ENCODE peak calls at places on chromosomes 5 and 9, in ten cellular contexts. One of them, this sample, is unnamed.

GRCh38 chr9:18253950-18254349 is 220.0 kb upstream of the ADAMTSL1 start:
- DNase-seq in spleen: no peak
- DNase-seq in GM23338: no peak
- DNase-seq in K562: no peak
- DNase-seq in bronchial epithelial cell: no peak
- DNase-seq in HFF-Myc: no peak
- DNase-seq in glutamatergic neuron: no peak
- DNase-seq in omental fat pad: no peak
- DNase-seq in fibroblast of lung: peak
- DNase-seq in pancreas: no peak
- DNase-seq in this sample: no peak

GRCh38 chr5:132797651-132798050 is 15.5 kb upstream of the SOWAHA start:
- DNase-seq in GM23338: no peak
- DNase-seq in HFF-Myc: no peak
- DNase-seq in pancreas: no peak
- DNase-seq in spleen: no peak
- DNase-seq in fibroblast of lung: no peak
- DNase-seq in K562: no peak
- DNase-seq in bronchial epithelial cell: no peak
- DNase-seq in omental fat pad: no peak
- DNase-seq in glutamatergic neuron: no peak
- DNase-seq in this sample: no peak

GRCh38 chr5:138694146-138694545 is 59.1 kb upstream of the CTNNA1 start:
- DNase-seq in pancreas: no peak
- DNase-seq in GM23338: no peak
- DNase-seq in K562: no peak
- DNase-seq in glutamatergic neuron: no peak
- DNase-seq in fibroblast of lung: no peak
- DNase-seq in omental fat pad: no peak
- DNase-seq in spleen: no peak
- DNase-seq in HFF-Myc: no peak
- DNase-seq in bronchial epithelial cell: peak
- DNase-seq in this sample: no peak

GRCh38 chr5:66113160-66113559 is 30.9 kb upstream of the SREK1 start:
- DNase-seq in pancreas: no peak
- DNase-seq in K562: no peak
- DNase-seq in fibroblast of lung: peak
- DNase-seq in GM23338: no peak
- DNase-seq in omental fat pad: no peak
- DNase-seq in spleen: no peak
- DNase-seq in glutamatergic neuron: no peak
- DNase-seq in HFF-Myc: peak
- DNase-seq in bronchial epithelial cell: peak
- DNase-seq in this sample: no peak

GRCh38 chr9:134725605-134725940 is 84.0 kb downstream of the COL5A1 start:
- DNase-seq in omental fat pad: no peak
- DNase-seq in spleen: no peak
- DNase-seq in K562: no peak
- DNase-seq in pancreas: no peak
- DNase-seq in bronchial epithelial cell: no peak
- DNase-seq in fibroblast of lung: peak
- DNase-seq in glutamatergic neuron: no peak
- DNase-seq in HFF-Myc: peak
- DNase-seq in GM23338: no peak
- DNase-seq in this sample: no peak

GRCh38 chr5:395156-395920 is 47.6 kb upstream of the EXOC3 start:
- DNase-seq in omental fat pad: no peak
- DNase-seq in K562: no peak
- DNase-seq in bronchial epithelial cell: no peak
- DNase-seq in GM23338: no peak
- DNase-seq in spleen: peak
- DNase-seq in glutamatergic neuron: no peak
- DNase-seq in pancreas: peak
- DNase-seq in fibroblast of lung: peak
- DNase-seq in HFF-Myc: peak
- DNase-seq in this sample: no peak

GRCh38 chr9:111759762-111760639 is 34.7 kb downstream of the SHOC1 start:
- DNase-seq in pancreas: peak
- DNase-seq in spleen: no peak
- DNase-seq in omental fat pad: no peak
- DNase-seq in bronchial epithelial cell: peak
- DNase-seq in GM23338: peak
- DNase-seq in glutamatergic neuron: no peak
- DNase-seq in K562: peak
- DNase-seq in HFF-Myc: peak
- DNase-seq in fibroblast of lung: peak
- DNase-seq in this sample: peak

GRCh38 chr5:136034976-136035375 is 6.2 kb downstream of the TGFBI start:
- DNase-seq in K562: no peak
- DNase-seq in omental fat pad: no peak
- DNase-seq in pancreas: no peak
- DNase-seq in glutamatergic neuron: no peak
- DNase-seq in spleen: peak
- DNase-seq in GM23338: no peak
- DNase-seq in HFF-Myc: no peak
- DNase-seq in bronchial epithelial cell: no peak
- DNase-seq in fibroblast of lung: no peak
- DNase-seq in this sample: no peak

GRCh38 chr5:42993516-42994284 is 46.4 kb downstream of the ANXA2R start:
- DNase-seq in K562: no peak
- DNase-seq in pancreas: no peak
- DNase-seq in spleen: peak
- DNase-seq in fibroblast of lung: peak
- DNase-seq in bronchial epithelial cell: peak
- DNase-seq in omental fat pad: no peak
- DNase-seq in HFF-Myc: no peak
- DNase-seq in glutamatergic neuron: no peak
- DNase-seq in GM23338: no peak
- DNase-seq in this sample: no peak

GRCh38 chr5:124745367-124746251 is 830 bp downstream of the ZNF608 start:
- DNase-seq in glutamatergic neuron: no peak
- DNase-seq in HFF-Myc: no peak
- DNase-seq in pancreas: no peak
- DNase-seq in spleen: no peak
- DNase-seq in fibroblast of lung: peak
- DNase-seq in bronchial epithelial cell: peak
- DNase-seq in GM23338: no peak
- DNase-seq in K562: no peak
- DNase-seq in omental fat pad: no peak
- DNase-seq in this sample: no peak

GRCh38 chr5:124747770-124748686 is 1.6 kb upstream of the ZNF608 start:
- DNase-seq in omental fat pad: no peak
- DNase-seq in HFF-Myc: no peak
- DNase-seq in glutamatergic neuron: no peak
- DNase-seq in GM23338: no peak
- DNase-seq in pancreas: no peak
- DNase-seq in fibroblast of lung: no peak
- DNase-seq in K562: no peak
- DNase-seq in bronchial epithelial cell: peak
- DNase-seq in spleen: no peak
- DNase-seq in this sample: no peak

GRCh38 chr5:124744170-124744911 is 2.1 kb downstream of the ZNF608 start:
- DNase-seq in spleen: peak
- DNase-seq in fibroblast of lung: peak
- DNase-seq in bronchial epithelial cell: peak
- DNase-seq in omental fat pad: no peak
- DNase-seq in HFF-Myc: no peak
- DNase-seq in pancreas: peak
- DNase-seq in GM23338: no peak
- DNase-seq in glutamatergic neuron: no peak
- DNase-seq in K562: no peak
- DNase-seq in this sample: peak

GRCh38 chr5:124746916-124747769 is 704 bp upstream of the ZNF608 start:
- DNase-seq in bronchial epithelial cell: peak
- DNase-seq in K562: no peak
- DNase-seq in spleen: peak
- DNase-seq in glutamatergic neuron: peak
- DNase-seq in pancreas: peak
- DNase-seq in omental fat pad: peak
- DNase-seq in GM23338: peak
- DNase-seq in HFF-Myc: peak
- DNase-seq in fibroblast of lung: peak
- DNase-seq in this sample: peak

DNA sequence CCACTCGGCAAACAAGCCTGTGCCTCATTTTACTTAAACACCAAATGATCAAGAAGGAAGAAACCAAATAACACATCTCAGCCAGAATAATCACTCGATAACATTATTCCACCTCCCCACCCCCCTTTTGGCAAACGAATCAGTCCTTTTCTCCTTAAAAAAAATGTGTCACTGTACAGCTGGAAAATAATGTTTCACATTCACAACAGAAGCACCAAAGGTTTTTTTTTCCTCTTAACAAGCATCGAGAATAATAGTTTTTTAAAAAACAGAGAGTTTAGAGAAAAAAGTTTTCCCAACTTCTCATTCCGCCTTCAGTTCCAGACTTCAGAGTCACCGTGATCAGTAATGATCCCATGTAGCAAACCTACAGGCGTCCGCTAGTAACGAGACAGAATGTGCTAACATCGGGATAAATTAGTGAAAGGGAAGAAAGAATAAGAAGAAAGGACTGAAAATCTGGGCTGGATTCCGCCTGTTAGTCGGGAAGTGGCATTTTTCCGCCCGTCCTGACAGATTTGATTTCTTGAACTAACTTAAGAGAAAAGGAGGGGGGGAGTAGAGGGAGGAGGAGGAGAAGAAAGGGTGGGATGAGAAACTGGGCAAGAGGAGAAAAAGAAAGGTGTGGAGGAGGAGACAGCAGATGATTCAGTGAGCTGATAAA is at the start of gene ZNF608:
- DNase-seq in omental fat pad: no peak
- DNase-seq in bronchial epithelial cell: peak
- DNase-seq in glutamatergic neuron: no peak
- DNase-seq in K562: no peak
- DNase-seq in HFF-Myc: no peak
- DNase-seq in spleen: no peak
- DNase-seq in GM23338: peak
- DNase-seq in fibroblast of lung: peak
- DNase-seq in pancreas: peak
- DNase-seq in this sample: peak
- TF ChIP-seq CTCF in omental fat pad: no peak
- TF ChIP-seq CTCF in bronchial epithelial cell: no peak
- TF ChIP-seq CTCF in glutamatergic neuron: no peak
- TF ChIP-seq CTCF in K562: no peak
- TF ChIP-seq CTCF in HFF-Myc: no peak
- TF ChIP-seq CTCF in spleen: no peak
- TF ChIP-seq CTCF in GM23338: no peak
- TF ChIP-seq CTCF in fibroblast of lung: no peak
- TF ChIP-seq CTCF in pancreas: no peak
- TF ChIP-seq CTCF in this sample: no peak

DNA sequence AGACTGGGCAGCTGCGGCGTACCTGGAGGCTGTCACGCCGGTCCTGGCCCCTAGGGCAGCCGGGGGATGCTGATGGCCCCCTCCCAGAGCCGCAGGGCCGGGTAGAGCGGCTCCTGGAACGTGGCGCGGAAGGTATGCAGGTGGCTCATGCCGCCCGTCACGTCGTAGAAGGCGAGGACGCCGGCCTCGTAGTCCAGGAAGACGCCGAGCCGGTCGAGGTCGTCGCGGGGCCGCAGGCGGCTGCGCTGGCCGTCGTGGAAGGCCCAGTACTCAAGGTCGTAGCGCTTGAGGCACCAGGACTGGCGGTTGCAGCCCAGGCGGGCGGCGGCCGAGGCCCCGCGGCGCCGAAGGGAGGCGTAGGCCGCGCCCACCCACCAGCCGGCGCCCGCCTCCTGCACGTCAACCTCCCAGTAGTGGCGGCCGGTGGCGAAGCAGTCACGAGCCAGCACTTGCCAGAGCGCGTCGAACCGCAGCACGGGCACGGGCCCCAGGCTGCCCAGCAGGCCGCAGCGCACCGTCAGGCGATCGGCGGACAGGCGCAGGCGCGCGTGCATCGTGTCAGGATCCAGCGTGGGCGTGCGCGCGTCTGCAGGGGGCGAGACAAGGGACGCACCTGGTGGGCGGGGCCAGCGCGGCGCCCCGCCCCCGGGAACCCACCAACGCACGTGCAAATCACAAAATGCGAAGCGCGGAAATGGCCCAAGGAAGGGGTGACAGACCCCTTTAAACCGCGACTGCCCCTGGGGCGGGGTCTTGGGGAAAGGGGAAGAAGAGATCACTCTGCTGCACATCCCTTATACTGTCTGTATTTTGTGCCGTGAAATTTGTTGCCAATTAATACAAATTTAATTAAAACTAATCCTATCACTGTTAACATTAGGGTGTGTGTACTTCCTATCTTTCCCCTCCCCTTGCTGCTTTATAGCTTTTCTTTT is 31.2 kb downstream of the NANS start:
- DNase-seq in fibroblast of lung: peak
- DNase-seq in omental fat pad: no peak
- DNase-seq in HFF-Myc: no peak
- DNase-seq in bronchial epithelial cell: peak
- DNase-seq in spleen: peak
- DNase-seq in pancreas: no peak
- DNase-seq in GM23338: peak
- DNase-seq in K562: no peak
- DNase-seq in glutamatergic neuron: peak
- DNase-seq in this sample: peak
- TF ChIP-seq CTCF in fibroblast of lung: no peak
- TF ChIP-seq CTCF in omental fat pad: no peak
- TF ChIP-seq CTCF in HFF-Myc: no peak
- TF ChIP-seq CTCF in bronchial epithelial cell: peak
- TF ChIP-seq CTCF in spleen: peak
- TF ChIP-seq CTCF in pancreas: no peak
- TF ChIP-seq CTCF in GM23338: no peak
- TF ChIP-seq CTCF in K562: no peak
- TF ChIP-seq CTCF in glutamatergic neuron: peak
- TF ChIP-seq CTCF in this sample: peak

GRCh38 chr5:68478306-68479091 is 262.9 kb downstream of the PIK3R1 start:
- DNase-seq in HFF-Myc: no peak
- DNase-seq in GM23338: no peak
- DNase-seq in K562: no peak
- DNase-seq in omental fat pad: no peak
- DNase-seq in fibroblast of lung: peak
- DNase-seq in glutamatergic neuron: no peak
- DNase-seq in bronchial epithelial cell: no peak
- DNase-seq in pancreas: no peak
- DNase-seq in spleen: no peak
- DNase-seq in this sample: no peak
- TF ChIP-seq CTCF in HFF-Myc: no peak
- TF ChIP-seq CTCF in GM23338: no peak
- TF ChIP-seq CTCF in K562: no peak
- TF ChIP-seq CTCF in omental fat pad: no peak
- TF ChIP-seq CTCF in fibroblast of lung: no peak
- TF ChIP-seq CTCF in glutamatergic neuron: no peak
- TF ChIP-seq CTCF in bronchial epithelial cell: no peak
- TF ChIP-seq CTCF in pancreas: no peak
- TF ChIP-seq CTCF in spleen: no peak
- TF ChIP-seq CTCF in this sample: no peak

GRCh38 chr9:16870606-16871357 is at the start of gene BNC2:
- DNase-seq in fibroblast of lung: peak
- DNase-seq in bronchial epithelial cell: no peak
- DNase-seq in GM23338: peak
- DNase-seq in omental fat pad: no peak
- DNase-seq in spleen: no peak
- DNase-seq in HFF-Myc: no peak
- DNase-seq in K562: no peak
- DNase-seq in glutamatergic neuron: peak
- DNase-seq in pancreas: no peak
- DNase-seq in this sample: peak
- TF ChIP-seq CTCF in fibroblast of lung: no peak
- TF ChIP-seq CTCF in bronchial epithelial cell: no peak
- TF ChIP-seq CTCF in GM23338: peak
- TF ChIP-seq CTCF in omental fat pad: no peak
- TF ChIP-seq CTCF in spleen: no peak
- TF ChIP-seq CTCF in HFF-Myc: no peak
- TF ChIP-seq CTCF in K562: no peak
- TF ChIP-seq CTCF in glutamatergic neuron: no peak
- TF ChIP-seq CTCF in pancreas: no peak
- TF ChIP-seq CTCF in this sample: no peak

GRCh38 chr5:38497946-38498345 is 58.5 kb downstream of the LIFR start:
- DNase-seq in omental fat pad: no peak
- DNase-seq in K562: no peak
- DNase-seq in fibroblast of lung: peak
- DNase-seq in glutamatergic neuron: no peak
- DNase-seq in HFF-Myc: no peak
- DNase-seq in pancreas: no peak
- DNase-seq in spleen: no peak
- DNase-seq in GM23338: peak
- DNase-seq in bronchial epithelial cell: peak
- DNase-seq in this sample: no peak
- TF ChIP-seq CTCF in omental fat pad: no peak
- TF ChIP-seq CTCF in K562: peak
- TF ChIP-seq CTCF in fibroblast of lung: peak
- TF ChIP-seq CTCF in glutamatergic neuron: no peak
- TF ChIP-seq CTCF in HFF-Myc: peak
- TF ChIP-seq CTCF in pancreas: no peak
- TF ChIP-seq CTCF in spleen: no peak
- TF ChIP-seq CTCF in GM23338: peak
- TF ChIP-seq CTCF in bronchial epithelial cell: no peak
- TF ChIP-seq CTCF in this sample: no peak